ENCODE peak calls at places on chromosomes 5 and 9, in seven cellular contexts. L is GM23248; V is IMR-90; S is SK-N-SH; R is esophagus squamous epithelium; Q is cardiac muscle cell; G is CD4-positive, CD25-positive, alpha-beta regulatory T cell. Z is an unnamed sample.

GRCh38 chr5:54651482-54652076 is 134.0 kb downstream of the SNX18 start:
- DNase-seq in L (peak; percentile 42), V (peak; percentile 41), S (peak; percentile 17), R (no peak), Q (peak; percentile 32), G (no peak), Z (peak; percentile 89)

GRCh38 chr5:59724482-59725392 is 168.8 kb downstream of the PDE4D start:
- DNase-seq in L (peak; percentile 61), V (peak; percentile 36), S (peak; percentile 41), R (no peak), Q (peak; percentile 60), G (peak; percentile 36), Z (no peak)

GRCh38 chr5:138737494-138738265 is 15.5 kb upstream of the CTNNA1 start:
- DNase-seq in L (peak; percentile 39), V (no peak), S (no peak), R (no peak), Q (no peak), G (no peak), Z (no peak)

GRCh38 chr5:98307811-98308210 is 465.7 kb upstream of the RGMB start:
- DNase-seq in L (peak; percentile 87), V (peak; percentile 92), S (no peak), R (no peak), Q (no peak), G (no peak), Z (no peak)

GRCh38 chr9:120396926-120397325 is 183.0 kb downstream of the CDK5RAP2 start:
- DNase-seq in L (no peak), V (no peak), S (no peak), R (no peak), Q (no peak), G (no peak), Z (no peak)

GRCh38 chr5:132661231-132662003 is 3.4 kb downstream of the IL13 start:
- DNase-seq in L (peak; percentile 12), V (no peak), S (no peak), R (no peak), Q (no peak), G (no peak), Z (peak; percentile 80)

GRCh38 chr5:77318060-77318459 is 107.6 kb downstream of the PDE8B start:
- DNase-seq in L (no peak), V (no peak), S (no peak), R (no peak), Q (no peak), G (no peak), Z (no peak)

GRCh38 chr9:89455356-89455824 is 42.5 kb downstream of the SEMA4D start:
- DNase-seq in L (no peak), V (no peak), S (no peak), R (no peak), Q (no peak), G (peak; percentile 85), Z (no peak)

GRCh38 chr9:4344946-4345345 is 45.1 kb upstream of the GLIS3 start:
- DNase-seq in L (no peak), V (no peak), S (no peak), R (no peak), Q (no peak), G (peak; percentile 24), Z (no peak)

GRCh38 chr5:33167541-33167940 is 273.2 kb upstream of the TARS1 start:
- DNase-seq in L (peak; percentile 10), V (no peak), S (no peak), R (no peak), Q (no peak), G (no peak), Z (no peak)

GRCh38 chr9:127963041-127963358 is 17.8 kb downstream of the EEIG1 start:
- DNase-seq in L (no peak), V (no peak), S (peak; percentile 58), R (no peak), Q (no peak), G (no peak), Z (no peak)

GRCh38 chr5:118220491-118220890 is 767.9 kb downstream of the DTWD2 start:
- DNase-seq in L (peak; percentile 35), V (no peak), S (no peak), R (no peak), Q (no peak), G (no peak), Z (no peak)

GRCh38 chr9:132504452-132504851 is 78.0 kb upstream of the BARHL1 start:
- DNase-seq in L (no peak), V (no peak), S (peak; percentile 62), R (no peak), Q (no peak), G (no peak), Z (no peak)

GRCh38 chr9:84296146-84296843 is 44.3 kb downstream of the SLC28A3 start:
- DNase-seq in L (peak; percentile 70), V (peak; percentile 90), S (no peak), R (no peak), Q (no peak), G (peak; percentile 29), Z (peak; percentile 66)

GRCh38 chr5:163379298-163380155 is 57.9 kb upstream of the CCNG1 start:
- DNase-seq in L (peak; percentile 86), V (peak; percentile 80), S (no peak), R (no peak), Q (no peak), G (no peak), Z (no peak)

GRCh38 chr5:136484808-136485207 is 119.5 kb upstream of the TRPC7 start:
- DNase-seq in L (no peak), V (no peak), S (no peak), R (no peak), Q (no peak), G (no peak), Z (no peak)

GRCh38 chr5:37054391-37054790 is 177.8 kb downstream of the NIPBL start:
- DNase-seq in L (no peak), V (no peak), S (peak; percentile 24), R (no peak), Q (no peak), G (no peak), Z (no peak)

GRCh38 chr5:64958757-64959391 is 190.1 kb downstream of the CWC27 start:
- DNase-seq in L (peak; percentile 77), V (peak; percentile 72), S (peak; percentile 11), R (no peak), Q (peak; percentile 8), G (peak; percentile 43), Z (no peak)

GRCh38 chr9:90287567-90288274 is 354.9 kb downstream of the DIRAS2 start:
- DNase-seq in L (no peak), V (no peak), S (no peak), R (no peak), Q (no peak), G (no peak), Z (no peak)

GRCh38 chr5:32639943-32640342 is 54.6 kb downstream of the SUB1 start:
- DNase-seq in L (no peak), V (no peak), S (no peak), R (no peak), Q (no peak), G (no peak), Z (no peak)

GRCh38 chr5:148730272-148730954 is 76.1 kb upstream of the HTR4 start:
- DNase-seq in L (peak; percentile 60), V (peak; percentile 47), S (no peak), R (no peak), Q (no peak), G (no peak), Z (no peak)

GRCh38 chr5:99034336-99034735 is 105.5 kb upstream of the CHD1 start:
- DNase-seq in L (no peak), V (peak; percentile 59), S (no peak), R (no peak), Q (no peak), G (no peak), Z (no peak)

GRCh38 chr5:59863777-59864176 is 29.7 kb downstream of the PDE4D start:
- DNase-seq in L (peak; percentile 46), V (peak; percentile 27), S (no peak), R (no peak), Q (no peak), G (no peak), Z (peak; percentile 38)

GRCh38 chr5:2110137-2110933 is 227.6 kb upstream of the IRX4 start:
- DNase-seq in L (no peak), V (no peak), S (no peak), R (no peak), Q (no peak), G (no peak), Z (no peak)

GRCh38 chr5:144697847-144698262 is 527.2 kb downstream of the KCTD16 start:
- DNase-seq in L (peak; percentile 97), V (peak; percentile 97), S (no peak), R (no peak), Q (no peak), G (no peak), Z (peak; percentile 45)

GRCh38 chr9:89522261-89522978 is 24.5 kb upstream of the SEMA4D start:
- DNase-seq in L (no peak), V (no peak), S (no peak), R (no peak), Q (no peak), G (peak; percentile 95), Z (no peak)

GRCh38 chr5:14148483-14148882 is 5.3 kb downstream of the TRIO start:
- DNase-seq in L (no peak), V (no peak), S (no peak), R (no peak), Q (no peak), G (no peak), Z (no peak)
- H3K27ac ChIP-seq in L (peak overlapping the region; percentile 79), V (peak overlapping the region; percentile 84), S (no peak overlapping the region), R (no peak overlapping the region), Q (no peak overlapping the region), G (no peak overlapping the region), Z (peak overlapping the region; percentile 76)

DNA sequence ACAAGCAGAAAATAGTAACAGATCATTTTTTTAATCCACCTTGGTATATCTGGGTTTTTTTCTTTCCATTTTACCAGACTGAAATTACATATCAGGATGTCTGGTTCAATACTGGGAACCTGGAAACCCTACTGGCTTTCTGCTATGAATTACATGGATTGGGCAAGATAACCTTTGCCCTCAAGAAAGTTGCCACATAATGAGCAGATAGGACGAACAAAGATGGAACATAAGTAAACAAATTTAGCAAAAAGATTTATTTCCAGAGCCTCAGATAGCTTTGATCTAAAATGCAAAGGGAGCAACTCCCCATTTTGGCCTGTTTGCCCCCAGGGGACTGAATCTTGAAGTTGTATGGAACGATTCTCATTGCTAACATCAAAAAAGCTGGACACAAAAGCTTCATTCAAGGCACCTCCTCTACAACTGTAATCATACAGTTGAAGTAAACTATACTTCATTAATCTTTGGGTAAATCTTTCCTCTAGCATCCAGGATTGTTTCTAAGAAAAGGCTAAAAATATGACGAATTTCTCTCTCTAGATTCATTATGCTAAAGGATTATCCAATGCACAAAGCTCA is 131.6 kb upstream of the PTGER4 start:
- DNase-seq in L (no peak), V (no peak), S (no peak), R (no peak), Q (no peak), G (no peak), Z (no peak)
- H3K4me1 ChIP-seq in L (peaks cover 21% of the 10 kb centered on the region), V (peaks cover 7% of the 10 kb centered on the region), S (no peaks in the 10 kb centered on the region), R (no peaks in the 10 kb centered on the region), Q (no peaks in the 10 kb centered on the region), G (no peaks in the 10 kb centered on the region), Z (peaks cover 16% of the 10 kb centered on the region)

DNA sequence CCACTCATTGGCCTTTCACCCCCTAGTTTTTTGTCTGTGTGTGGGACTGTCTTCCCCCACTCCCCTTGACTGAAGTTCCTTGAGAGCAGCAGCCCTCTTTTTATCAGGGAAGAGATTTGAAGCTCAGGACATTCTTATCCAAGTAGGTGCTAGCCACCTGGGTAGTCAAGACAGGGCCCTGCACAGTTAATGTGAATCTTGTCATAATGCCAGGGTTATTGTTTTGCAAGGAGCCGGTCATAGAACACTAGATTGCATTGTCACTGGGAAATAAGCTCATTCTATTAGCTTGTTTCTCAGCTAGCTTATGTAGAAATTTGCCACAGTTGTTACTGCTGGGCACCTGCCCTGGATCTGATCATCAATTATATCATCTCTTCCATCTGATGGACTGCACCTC is 256.1 kb downstream of the DOCK8 start:
- DNase-seq in L (peak; percentile 27), V (no peak), S (no peak), R (no peak), Q (no peak), G (no peak), Z (no peak)
- H3K27ac ChIP-seq in L (no peak overlapping the region), V (no peak overlapping the region), S (no peak overlapping the region), R (peak overlapping the region; percentile 91), Q (no peak overlapping the region), G (peak overlapping the region; percentile 74), Z (no peak overlapping the region)

GRCh38 chr9:26172301-26172700 is 494.1 kb upstream of the TUSC1 start:
- DNase-seq in L (no peak), V (no peak), S (no peak), R (no peak), Q (no peak), G (no peak), Z (no peak)
- H3K4me1 ChIP-seq in L (peaks cover 30% of the 10 kb centered on the region), V (peaks cover 1% of the 10 kb centered on the region), S (no peaks in the 10 kb centered on the region), R (no peaks in the 10 kb centered on the region), Q (no peaks in the 10 kb centered on the region), G (no peaks in the 10 kb centered on the region), Z (no peaks in the 10 kb centered on the region)